ENCODE peak calls at places on chromosomes 1 and 21, in six cellular contexts. M, U, D, S, C and N are unnamed samples.
A peak's percentile ranks its signal among the peaks of the same experiment; 100 is the strongest.

GRCh38 chr1:44798481-44799365 is 1.5 kb upstream of the PLK3 start:
- DNase-seq in M (no peak), U (no peak), D (no peak), S (no peak), C (no peak), N (no peak)

GRCh38 chr1:169731446-169731845 is 2.4 kb downstream of the SELE start:
- DNase-seq in M (no peak), U (no peak), D (no peak), S (no peak), C (no peak), N (no peak)

GRCh38 chr1:167460836-167461235 is 57.5 kb downstream of the CD247 start:
- DNase-seq in M (no peak), U (no peak), D (no peak), S (no peak), C (no peak), N (no peak)

GRCh38 chr1:15620155-15620545 is 2.9 kb downstream of the DDI2 start:
- DNase-seq in M (peak; percentile 57), U (peak; percentile 20), D (no peak), S (peak; percentile 44), C (no peak), N (no peak)

GRCh38 chr1:33317354-33317753 is 3.5 kb downstream of the A3GALT2 start:
- DNase-seq in M (no peak), U (no peak), D (no peak), S (no peak), C (no peak), N (no peak)

GRCh38 chr1:241998950-241999495 is at the start of gene MAP1LC3C:
- DNase-seq in M (no peak), U (no peak), D (no peak), S (peak; percentile 9), C (no peak), N (no peak)

GRCh38 chr1:152533327-152533938 is 19.2 kb downstream of the CRCT1 start:
- DNase-seq in M (peak; percentile 36), U (peak; percentile 33), D (no peak), S (peak; percentile 20), C (no peak), N (peak; percentile 6)

GRCh38 chr1:156922986-156923564 is 2.6 kb downstream of the LRRC71 start:
- DNase-seq in M (no peak), U (no peak), D (no peak), S (no peak), C (no peak), N (no peak)

GRCh38 chr1:66711420-66711819 is 40.8 kb upstream of the DYNLT5 start:
- DNase-seq in M (peak; percentile 42), U (no peak), D (no peak), S (peak; percentile 35), C (no peak), N (no peak)

GRCh38 chr1:95168638-95169411 is 51.7 kb downstream of the TLCD4 start:
- DNase-seq in M (no peak), U (no peak), D (no peak), S (no peak), C (no peak), N (no peak)

GRCh38 chr1:229627003-229627402 is 956 bp downstream of the URB2 start:
- DNase-seq in M (no peak), U (no peak), D (no peak), S (no peak), C (no peak), N (no peak)

GRCh38 chr1:204018460-204018859 is 54.5 kb upstream of the SOX13 start:
- DNase-seq in M (no peak), U (no peak), D (no peak), S (no peak), C (no peak), N (no peak)

GRCh38 chr1:3747903-3748302 is 4.3 kb upstream of the CCDC27 start:
- DNase-seq in M (no peak), U (no peak), D (no peak), S (no peak), C (no peak), N (no peak)
- H3K4me3 ChIP-seq in M (peak overlapping the region; percentile 67), U (peak overlapping the region; percentile 59), D (peak overlapping the region; percentile 78), S (peak overlapping the region; percentile 61), C (peak overlapping the region; percentile 99), N (peak overlapping the region; percentile 78)

GRCh38 chr1:178725603-178726517 is 816 bp downstream of the RALGPS2 start:
- DNase-seq in M (peak; percentile 82), U (peak; percentile 79), D (peak; percentile 62), S (peak; percentile 84), C (peak; percentile 47), N (peak; percentile 91)
- TF ChIP-seq CTCF in M (no peak), U (peak; percentile 44), D (no peak), S (no peak), C (no peak), N (no peak)

DNA sequence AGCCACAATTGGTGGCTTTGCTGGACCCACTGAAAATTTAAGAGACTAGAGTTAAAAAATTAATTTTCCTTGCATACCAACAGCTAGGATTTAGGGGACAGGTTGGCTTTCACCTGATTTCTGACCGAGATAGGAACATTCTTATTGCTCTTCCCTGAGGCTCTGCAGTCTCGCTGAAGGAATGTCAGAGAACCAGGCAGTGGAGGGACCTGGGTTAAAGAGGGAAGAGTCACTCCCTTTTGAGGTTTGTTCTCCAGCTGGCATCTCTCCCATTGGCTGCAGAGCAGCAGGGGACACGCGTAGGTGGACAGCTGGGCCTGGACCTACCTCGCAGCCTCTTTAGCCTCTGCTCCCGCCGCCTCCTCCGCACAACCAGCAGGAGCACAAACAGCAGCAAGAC is 207.5 kb downstream of the PCP4 start:
- DNase-seq in M (no peak), U (no peak), D (no peak), S (no peak), C (no peak), N (no peak)
- H3K4me3 ChIP-seq in M (no peak overlapping the region), U (no peak overlapping the region), D (no peak overlapping the region), S (no peak overlapping the region), C (no peak overlapping the region), N (no peak overlapping the region)

DNA sequence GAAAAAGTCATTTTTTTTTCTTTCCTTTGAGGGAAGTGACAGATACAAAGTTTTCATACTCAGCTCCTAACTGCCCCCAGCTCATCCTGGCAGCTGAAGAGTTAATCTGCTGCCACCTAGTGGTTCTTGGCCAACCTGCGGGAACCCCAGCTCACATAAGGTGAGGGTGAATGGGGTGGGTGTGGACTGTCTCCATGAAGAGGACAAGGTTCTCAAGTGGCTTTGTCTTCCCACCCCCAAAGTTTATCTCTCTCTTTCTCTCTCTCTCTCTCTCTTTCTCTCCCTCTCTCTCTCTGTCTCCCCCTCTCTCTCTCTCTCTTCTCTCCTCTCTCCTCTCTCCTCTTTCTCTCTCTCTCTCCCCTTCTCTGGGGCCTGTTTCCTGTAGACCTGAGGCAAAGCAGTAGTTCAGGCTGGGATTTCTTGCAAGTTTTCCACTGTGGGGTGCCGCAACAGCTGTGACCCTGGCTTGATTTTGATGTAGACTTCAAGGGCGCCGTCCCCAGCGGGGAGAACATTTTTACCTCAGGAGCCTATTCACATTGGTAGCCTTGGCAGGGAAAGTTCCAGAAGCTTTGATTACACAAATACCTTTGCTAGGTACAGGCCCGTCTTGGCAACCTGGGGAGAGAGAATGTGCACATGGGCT is 136.1 kb downstream of the TM2D1 start:
- DNase-seq in M (peak; percentile 75), U (peak; percentile 43), D (no peak), S (peak; percentile 77), C (peak; percentile 31), N (peak; percentile 19)
- TF ChIP-seq CTCF in M (peak; percentile 95), U (peak; percentile 71), D (no peak), S (peak; percentile 83), C (peak; percentile 66), N (peak; percentile 95)

GRCh38 chr21:33864150-33864549 is 51.5 kb downstream of the ATP5PO start:
- DNase-seq in M (no peak), U (no peak), D (no peak), S (no peak), C (no peak), N (no peak)
- H3K4me3 ChIP-seq in M (no peak overlapping the region), U (no peak overlapping the region), D (no peak overlapping the region), S (no peak overlapping the region), C (no peak overlapping the region), N (no peak overlapping the region)

GRCh38 chr1:188243456-188243855 is 1414.7 kb downstream of the PLA2G4A start:
- DNase-seq in M (no peak), U (no peak), D (no peak), S (no peak), C (no peak), N (no peak)
- TF ChIP-seq CTCF in M (no peak), U (no peak), D (no peak), S (no peak), C (no peak), N (no peak)

GRCh38 chr1:210372491-210372890 is 43.8 kb downstream of the HHAT start:
- DNase-seq in M (no peak), U (no peak), D (no peak), S (no peak), C (no peak), N (no peak)

GRCh38 chr1:210373878-210374599 is 45.3 kb downstream of the HHAT start:
- DNase-seq in M (peak; percentile 89), U (peak; percentile 80), D (no peak), S (peak; percentile 86), C (no peak), N (peak; percentile 99)

GRCh38 chr1:210373628-210373877 is 44.9 kb downstream of the HHAT start:
- DNase-seq in M (no peak), U (no peak), D (no peak), S (no peak), C (no peak), N (no peak)

GRCh38 chr1:210371916-210372315 is 43.2 kb downstream of the HHAT start:
- DNase-seq in M (no peak), U (no peak), D (no peak), S (no peak), C (no peak), N (no peak)

GRCh38 chr1:210372931-210373627 is 44.4 kb downstream of the HHAT start:
- DNase-seq in M (no peak), U (peak; percentile 18), D (no peak), S (no peak), C (no peak), N (no peak)
- H3K4me3 ChIP-seq in M (no peak overlapping the region), U (no peak overlapping the region), D (no peak overlapping the region), S (no peak overlapping the region), C (no peak overlapping the region), N (no peak overlapping the region)

GRCh38 chr21:21101911-21102310 is 103.7 kb downstream of the NCAM2 start:
- DNase-seq in M (peak; percentile 52), U (no peak), D (no peak), S (peak; percentile 60), C (no peak), N (no peak)
- TF ChIP-seq CTCF in M (peak; percentile 19), U (no peak), D (no peak), S (no peak), C (peak; percentile 35), N (peak; percentile 32)